ENCODE peak calls at places on chromosomes 11 and 22, in eight cellular contexts. C is BE2C; P is germinal center; U is stimulated activated CD8-positive, alpha-beta memory T cell treated with anti-CD3 and anti-CD28 coated beads, Interleukin-7, amount 100 ng/mL, for 1 hour; Q is T-helper 2 cell; F is HFFc6; J is amniotic stem cell; H is HT1080. I is an unnamed sample.

GRCh38 chr11:133905677-133906156 is 51.1 kb downstream of the IGSF9B start:
- DNase-seq in C (peak; percentile 3), P (no peak), U (no peak), Q (no peak), F (no peak), J (no peak), H (no peak), I (no peak)

GRCh38 chr22:36914383-36914752 is 940 bp downstream of the CSF2RB start:
- DNase-seq in C (no peak), P (peak; percentile 41), U (no peak), Q (no peak), F (no peak), J (no peak), H (no peak), I (no peak)

GRCh38 chr22:20545681-20546521 is 38.5 kb downstream of the MED15 start:
- DNase-seq in C (no peak), P (no peak), U (no peak), Q (no peak), F (no peak), J (no peak), H (no peak), I (no peak)

GRCh38 chr11:104997288-104997687 is 25.7 kb downstream of the CASP5 start:
- DNase-seq in C (peak; percentile 31), P (no peak), U (no peak), Q (no peak), F (no peak), J (no peak), H (peak; percentile 32), I (no peak)

GRCh38 chr11:73453562-73453961 is 77.4 kb downstream of the RELT start:
- DNase-seq in C (no peak), P (no peak), U (no peak), Q (no peak), F (no peak), J (no peak), H (no peak), I (no peak)

GRCh38 chr11:129021295-129021694 is 78.6 kb upstream of the TP53AIP1 start:
- DNase-seq in C (no peak), P (no peak), U (no peak), Q (no peak), F (no peak), J (no peak), H (no peak), I (no peak)

GRCh38 chr11:101126551-101127347 is 2.9 kb downstream of the PGR start:
- DNase-seq in C (no peak), P (no peak), U (no peak), Q (no peak), F (no peak), J (no peak), H (peak; percentile 18), I (no peak)

GRCh38 chr11:109236188-109236587 is 185.8 kb upstream of the C11orf87 start:
- DNase-seq in C (no peak), P (no peak), U (no peak), Q (no peak), F (no peak), J (no peak), H (no peak), I (no peak)

GRCh38 chr11:30019481-30019880 is 2.7 kb upstream of the KCNA4 start:
- DNase-seq in C (no peak), P (no peak), U (no peak), Q (no peak), F (no peak), J (no peak), H (no peak), I (no peak)

GRCh38 chr11:119713361-119714040 is 15.5 kb downstream of the NECTIN1 start:
- DNase-seq in C (no peak), P (no peak), U (no peak), Q (no peak), F (no peak), J (no peak), H (no peak), I (no peak)

GRCh38 chr11:59668188-59668949 is 468 bp downstream of the PATL1 start:
- DNase-seq in C (peak; percentile 10), P (peak; percentile 59), U (peak; percentile 27), Q (peak; percentile 60), F (peak; percentile 18), J (peak; percentile 4), H (peak; percentile 47), I (peak; percentile 49)

GRCh38 chr11:123653997-123654565 is 343 bp downstream of the SCN3B start:
- DNase-seq in C (no peak), P (peak; percentile 50), U (no peak), Q (no peak), F (no peak), J (peak; percentile 15), H (peak; percentile 24), I (peak; percentile 24)

GRCh38 chr11:134248910-134249480 is 4.2 kb downstream of the THYN1 start:
- DNase-seq in C (no peak), P (no peak), U (no peak), Q (no peak), F (no peak), J (no peak), H (no peak), I (no peak)

GRCh38 chr11:93842461-93842860 is 8.0 kb downstream of the VSTM5 start:
- DNase-seq in C (no peak), P (no peak), U (no peak), Q (no peak), F (peak; percentile 77), J (peak; percentile 80), H (peak; percentile 89), I (peak; percentile 99)

GRCh38 chr11:86740628-86741488 is 59.5 kb upstream of the PRSS23 start:
- DNase-seq in C (no peak), P (no peak), U (no peak), Q (no peak), F (peak; percentile 94), J (peak; percentile 88), H (peak; percentile 98), I (peak; percentile 97)

GRCh38 chr11:131584694-131585592 is 214.5 kb downstream of the NTM start:
- DNase-seq in C (peak; percentile 9), P (no peak), U (no peak), Q (no peak), F (no peak), J (no peak), H (no peak), I (no peak)

GRCh38 chr11:1756791-1757771 is 6.6 kb downstream of the CTSD start:
- DNase-seq in C (no peak), P (no peak), U (no peak), Q (no peak), F (no peak), J (no peak), H (no peak), I (no peak)

GRCh38 chr11:117281159-117281558 is 10.0 kb upstream of the BACE1-AS start:
- DNase-seq in C (no peak), P (no peak), U (no peak), Q (no peak), F (peak; percentile 98), J (peak; percentile 52), H (peak; percentile 98), I (peak; percentile 100)

GRCh38 chr11:58573451-58574104 is 2.1 kb downstream of the LPXN start:
- DNase-seq in C (no peak), P (peak; percentile 42), U (peak; percentile 19), Q (peak; percentile 40), F (peak; percentile 83), J (peak; percentile 37), H (peak; percentile 92), I (peak; percentile 81)

GRCh38 chr11:112159098-112159761 is 4.7 kb downstream of the IL18 start:
- DNase-seq in C (no peak), P (no peak), U (no peak), Q (no peak), F (no peak), J (no peak), H (no peak), I (no peak)

GRCh38 chr22:46592390-46592872 is 27.8 kb upstream of the GRAMD4 start:
- DNase-seq in C (no peak), P (peak; percentile 71), U (no peak), Q (no peak), F (peak; percentile 22), J (no peak), H (peak; percentile 96), I (no peak)

I was measured in NCI-H226.